ENCODE peak calls at places on chromosomes 12 and 14, in eight cellular contexts. One of them, this sample, is unnamed.

GRCh38 chr14:30440986-30441385 is 118.0 kb upstream of the G2E3 start:
- DNase-seq in astrocyte of the spinal cord: no peak
- DNase-seq in HepG2: no peak
- DNase-seq in AG10803: peak
- DNase-seq in endodermal cell: no peak
- DNase-seq in cardiac fibroblast: no peak
- DNase-seq in CD8-positive, alpha-beta T cell: no peak
- DNase-seq in ovary: no peak
- DNase-seq in this sample: no peak

GRCh38 chr12:40647651-40648050 is 44.6 kb upstream of the CNTN1 start:
- DNase-seq in CD8-positive, alpha-beta T cell: no peak
- DNase-seq in astrocyte of the spinal cord: no peak
- DNase-seq in ovary: no peak
- DNase-seq in cardiac fibroblast: no peak
- DNase-seq in AG10803: no peak
- DNase-seq in HepG2: no peak
- DNase-seq in endodermal cell: no peak
- DNase-seq in this sample: no peak

GRCh38 chr12:23055004-23055403 is 430.0 kb downstream of the ETNK1 start:
- DNase-seq in cardiac fibroblast: peak
- DNase-seq in HepG2: peak
- DNase-seq in CD8-positive, alpha-beta T cell: no peak
- DNase-seq in AG10803: peak
- DNase-seq in ovary: no peak
- DNase-seq in endodermal cell: peak
- DNase-seq in astrocyte of the spinal cord: peak
- DNase-seq in this sample: peak

GRCh38 chr12:100955139-100955538 is 160.6 kb downstream of the ANO4 start:
- DNase-seq in AG10803: peak
- DNase-seq in astrocyte of the spinal cord: peak
- DNase-seq in HepG2: peak
- DNase-seq in endodermal cell: peak
- DNase-seq in ovary: no peak
- DNase-seq in CD8-positive, alpha-beta T cell: no peak
- DNase-seq in cardiac fibroblast: peak
- DNase-seq in this sample: no peak

GRCh38 chr14:93728651-93729016 is 59.7 kb downstream of the PRIMA1 start:
- DNase-seq in cardiac fibroblast: no peak
- DNase-seq in ovary: no peak
- DNase-seq in astrocyte of the spinal cord: no peak
- DNase-seq in AG10803: no peak
- DNase-seq in CD8-positive, alpha-beta T cell: no peak
- DNase-seq in endodermal cell: no peak
- DNase-seq in HepG2: no peak
- DNase-seq in this sample: no peak

GRCh38 chr12:96225003-96225855 is 31.1 kb downstream of the ELK3 start:
- DNase-seq in CD8-positive, alpha-beta T cell: no peak
- DNase-seq in HepG2: no peak
- DNase-seq in cardiac fibroblast: peak
- DNase-seq in endodermal cell: no peak
- DNase-seq in AG10803: no peak
- DNase-seq in astrocyte of the spinal cord: peak
- DNase-seq in ovary: peak
- DNase-seq in this sample: no peak

GRCh38 chr14:77458249-77458950 is 507 bp downstream of the AHSA1 start:
- DNase-seq in ovary: no peak
- DNase-seq in CD8-positive, alpha-beta T cell: peak
- DNase-seq in cardiac fibroblast: peak
- DNase-seq in endodermal cell: peak
- DNase-seq in HepG2: peak
- DNase-seq in astrocyte of the spinal cord: peak
- DNase-seq in AG10803: no peak
- DNase-seq in this sample: peak

GRCh38 chr14:67622675-67623074 is 3.0 kb downstream of the ARG2 start:
- DNase-seq in HepG2: peak
- DNase-seq in AG10803: peak
- DNase-seq in cardiac fibroblast: peak
- DNase-seq in CD8-positive, alpha-beta T cell: no peak
- DNase-seq in ovary: no peak
- DNase-seq in astrocyte of the spinal cord: peak
- DNase-seq in endodermal cell: peak
- DNase-seq in this sample: no peak

GRCh38 chr12:41142376-41142775 is 45.7 kb upstream of the PDZRN4 start:
- DNase-seq in HepG2: no peak
- DNase-seq in cardiac fibroblast: no peak
- DNase-seq in AG10803: no peak
- DNase-seq in CD8-positive, alpha-beta T cell: no peak
- DNase-seq in endodermal cell: no peak
- DNase-seq in ovary: no peak
- DNase-seq in astrocyte of the spinal cord: no peak
- DNase-seq in this sample: no peak

GRCh38 chr12:106581543-106582263 is 1.1 kb upstream of the RFX4 start:
- DNase-seq in ovary: no peak
- DNase-seq in cardiac fibroblast: peak
- DNase-seq in astrocyte of the spinal cord: no peak
- DNase-seq in CD8-positive, alpha-beta T cell: no peak
- DNase-seq in HepG2: no peak
- DNase-seq in endodermal cell: peak
- DNase-seq in AG10803: no peak
- DNase-seq in this sample: no peak

GRCh38 chr12:21615441-21615840 is 10.8 kb upstream of the GYS2 start:
- DNase-seq in CD8-positive, alpha-beta T cell: no peak
- DNase-seq in HepG2: no peak
- DNase-seq in cardiac fibroblast: no peak
- DNase-seq in astrocyte of the spinal cord: no peak
- DNase-seq in endodermal cell: no peak
- DNase-seq in ovary: no peak
- DNase-seq in AG10803: no peak
- DNase-seq in this sample: no peak

GRCh38 chr14:28242895-28243294 is 523.7 kb upstream of the FOXG1 start:
- DNase-seq in AG10803: no peak
- DNase-seq in astrocyte of the spinal cord: no peak
- DNase-seq in CD8-positive, alpha-beta T cell: no peak
- DNase-seq in cardiac fibroblast: no peak
- DNase-seq in HepG2: no peak
- DNase-seq in ovary: no peak
- DNase-seq in endodermal cell: no peak
- DNase-seq in this sample: no peak

GRCh38 chr14:94050231-94050880 is 24.2 kb downstream of the OTUB2 start:
- DNase-seq in AG10803: no peak
- DNase-seq in endodermal cell: no peak
- DNase-seq in CD8-positive, alpha-beta T cell: no peak
- DNase-seq in HepG2: no peak
- DNase-seq in cardiac fibroblast: no peak
- DNase-seq in ovary: no peak
- DNase-seq in astrocyte of the spinal cord: no peak
- DNase-seq in this sample: no peak

GRCh38 chr12:132159555-132160003 is 15.3 kb downstream of the NOC4L start:
- DNase-seq in cardiac fibroblast: no peak
- DNase-seq in astrocyte of the spinal cord: no peak
- DNase-seq in endodermal cell: no peak
- DNase-seq in AG10803: no peak
- DNase-seq in CD8-positive, alpha-beta T cell: no peak
- DNase-seq in ovary: peak
- DNase-seq in HepG2: no peak
- DNase-seq in this sample: peak

GRCh38 chr14:32513571-32514009 is 184.5 kb downstream of the AKAP6 start:
- DNase-seq in HepG2: no peak
- DNase-seq in CD8-positive, alpha-beta T cell: no peak
- DNase-seq in ovary: no peak
- DNase-seq in astrocyte of the spinal cord: peak
- DNase-seq in endodermal cell: no peak
- DNase-seq in cardiac fibroblast: peak
- DNase-seq in AG10803: peak
- DNase-seq in this sample: no peak

GRCh38 chr12:86137936-86138335 is 118.3 kb downstream of the MGAT4C start:
- DNase-seq in AG10803: peak
- DNase-seq in CD8-positive, alpha-beta T cell: no peak
- DNase-seq in astrocyte of the spinal cord: peak
- DNase-seq in cardiac fibroblast: peak
- DNase-seq in endodermal cell: no peak
- DNase-seq in HepG2: no peak
- DNase-seq in ovary: no peak
- DNase-seq in this sample: no peak

GRCh38 chr14:58243790-58244555 is 670 bp upstream of the PSMA3 start:
- DNase-seq in ovary: no peak
- DNase-seq in AG10803: no peak
- DNase-seq in HepG2: peak
- DNase-seq in endodermal cell: no peak
- DNase-seq in cardiac fibroblast: peak
- DNase-seq in CD8-positive, alpha-beta T cell: no peak
- DNase-seq in astrocyte of the spinal cord: peak
- DNase-seq in this sample: no peak

GRCh38 chr12:67988600-67988999 is 647 bp upstream of the IFNG-AS1 start:
- DNase-seq in ovary: no peak
- DNase-seq in astrocyte of the spinal cord: no peak
- DNase-seq in endodermal cell: no peak
- DNase-seq in cardiac fibroblast: no peak
- DNase-seq in AG10803: no peak
- DNase-seq in HepG2: no peak
- DNase-seq in CD8-positive, alpha-beta T cell: no peak
- DNase-seq in this sample: no peak

GRCh38 chr12:79155703-79156102 is 291.1 kb downstream of the SYT1 start:
- DNase-seq in cardiac fibroblast: peak
- DNase-seq in astrocyte of the spinal cord: peak
- DNase-seq in HepG2: no peak
- DNase-seq in CD8-positive, alpha-beta T cell: no peak
- DNase-seq in endodermal cell: no peak
- DNase-seq in ovary: no peak
- DNase-seq in AG10803: peak
- DNase-seq in this sample: no peak

GRCh38 chr12:47892819-47893218 is 12.0 kb downstream of the VDR start:
- DNase-seq in cardiac fibroblast: peak
- DNase-seq in astrocyte of the spinal cord: no peak
- DNase-seq in HepG2: no peak
- DNase-seq in CD8-positive, alpha-beta T cell: no peak
- DNase-seq in AG10803: peak
- DNase-seq in ovary: no peak
- DNase-seq in endodermal cell: no peak
- DNase-seq in this sample: no peak

GRCh38 chr12:98646165-98646764 is 1.2 kb downstream of the APAF1 start:
- DNase-seq in HepG2: peak
- DNase-seq in AG10803: peak
- DNase-seq in astrocyte of the spinal cord: peak
- DNase-seq in CD8-positive, alpha-beta T cell: no peak
- DNase-seq in cardiac fibroblast: peak
- DNase-seq in ovary: no peak
- DNase-seq in endodermal cell: no peak
- DNase-seq in this sample: no peak

DNA sequence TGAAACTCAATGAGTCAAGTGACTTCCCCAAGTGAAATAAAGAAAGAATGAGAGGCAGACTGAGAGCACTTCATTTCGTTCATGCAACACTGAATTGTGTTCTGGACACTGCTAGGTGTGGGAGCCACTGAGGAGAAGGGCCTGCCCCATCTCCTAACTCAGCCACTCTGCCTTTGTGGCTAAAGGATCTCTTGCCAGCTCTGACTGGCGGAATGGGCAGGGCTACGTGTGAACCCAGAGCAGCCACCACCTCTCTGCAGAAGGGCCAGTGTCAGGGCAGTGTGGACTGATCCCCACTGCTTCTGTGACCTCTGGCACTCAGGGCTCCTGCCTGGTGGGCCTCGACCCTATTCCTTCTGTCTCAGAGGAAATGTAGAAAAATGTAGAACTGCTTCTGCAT is 46.5 kb upstream of the GZMB start:
- DNase-seq in ovary: no peak
- DNase-seq in endodermal cell: no peak
- DNase-seq in astrocyte of the spinal cord: no peak
- DNase-seq in cardiac fibroblast: no peak
- DNase-seq in HepG2: no peak
- DNase-seq in CD8-positive, alpha-beta T cell: no peak
- DNase-seq in AG10803: no peak
- DNase-seq in this sample: no peak
- TF ChIP-seq CTCF in ovary: no peak
- TF ChIP-seq CTCF in endodermal cell: no peak
- TF ChIP-seq CTCF in astrocyte of the spinal cord: no peak
- TF ChIP-seq CTCF in cardiac fibroblast: no peak
- TF ChIP-seq CTCF in HepG2: no peak
- TF ChIP-seq CTCF in CD8-positive, alpha-beta T cell: no peak
- TF ChIP-seq CTCF in AG10803: no peak
- TF ChIP-seq CTCF in this sample: no peak

DNA sequence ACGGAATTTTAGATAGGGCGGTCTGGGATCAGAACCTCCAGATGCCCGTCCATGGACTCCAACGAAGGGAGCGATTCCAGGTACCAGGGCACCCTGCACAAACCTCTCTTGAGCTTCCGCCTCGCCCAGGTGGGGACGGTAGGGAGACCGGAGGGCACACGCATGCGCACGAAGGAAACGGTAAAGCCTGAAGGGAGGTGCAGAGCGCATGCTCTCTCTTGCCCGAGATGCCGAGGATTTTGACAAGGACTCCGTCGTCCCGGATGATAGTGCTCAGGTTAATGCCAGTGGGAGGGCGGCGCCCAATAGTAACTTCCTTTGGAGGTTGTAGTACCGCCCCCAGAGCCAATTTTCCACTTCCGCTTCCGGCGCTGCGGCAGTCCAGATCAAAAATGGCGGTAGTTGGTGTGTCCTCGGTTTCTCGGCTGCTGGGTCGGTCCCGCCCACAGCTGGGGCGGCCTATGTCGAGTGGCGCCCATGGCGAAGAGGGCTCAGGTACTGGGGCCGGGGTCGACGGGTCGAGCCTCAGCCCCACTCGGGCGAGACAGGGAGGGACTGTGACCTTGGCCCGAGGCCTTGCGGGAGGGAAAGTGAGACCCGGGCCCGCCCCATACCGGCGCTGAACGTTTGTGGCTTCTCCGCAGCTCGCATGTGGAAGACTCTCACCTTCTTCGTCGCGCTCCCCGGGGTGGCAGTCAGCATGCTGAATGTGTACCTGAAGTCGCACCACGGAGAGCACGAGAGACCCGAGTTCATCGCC is at the start of gene COX6A1:
- DNase-seq in CD8-positive, alpha-beta T cell: peak
- DNase-seq in ovary: peak
- DNase-seq in AG10803: peak
- DNase-seq in cardiac fibroblast: peak
- DNase-seq in endodermal cell: peak
- DNase-seq in astrocyte of the spinal cord: peak
- DNase-seq in HepG2: peak
- DNase-seq in this sample: peak
- TF ChIP-seq CTCF in CD8-positive, alpha-beta T cell: no peak
- TF ChIP-seq CTCF in ovary: no peak
- TF ChIP-seq CTCF in AG10803: no peak
- TF ChIP-seq CTCF in cardiac fibroblast: no peak
- TF ChIP-seq CTCF in endodermal cell: no peak
- TF ChIP-seq CTCF in astrocyte of the spinal cord: no peak
- TF ChIP-seq CTCF in HepG2: peak
- TF ChIP-seq CTCF in this sample: no peak

GRCh38 chr14:22416193-22416592 is 172.8 kb downstream of the DAD1 start:
- DNase-seq in ovary: no peak
- DNase-seq in AG10803: no peak
- DNase-seq in HepG2: no peak
- DNase-seq in astrocyte of the spinal cord: no peak
- DNase-seq in endodermal cell: no peak
- DNase-seq in cardiac fibroblast: no peak
- DNase-seq in CD8-positive, alpha-beta T cell: no peak
- DNase-seq in this sample: no peak
- TF ChIP-seq CTCF in ovary: no peak
- TF ChIP-seq CTCF in AG10803: no peak
- TF ChIP-seq CTCF in HepG2: no peak
- TF ChIP-seq CTCF in astrocyte of the spinal cord: no peak
- TF ChIP-seq CTCF in endodermal cell: no peak
- TF ChIP-seq CTCF in cardiac fibroblast: no peak
- TF ChIP-seq CTCF in CD8-positive, alpha-beta T cell: no peak
- TF ChIP-seq CTCF in this sample: no peak

GRCh38 chr14:36105401-36105800 is 71.1 kb downstream of the PTCSC3 start:
- DNase-seq in endodermal cell: peak
- DNase-seq in astrocyte of the spinal cord: no peak
- DNase-seq in AG10803: no peak
- DNase-seq in HepG2: peak
- DNase-seq in ovary: no peak
- DNase-seq in cardiac fibroblast: no peak
- DNase-seq in CD8-positive, alpha-beta T cell: no peak
- DNase-seq in this sample: no peak
- TF ChIP-seq CTCF in endodermal cell: peak
- TF ChIP-seq CTCF in astrocyte of the spinal cord: peak
- TF ChIP-seq CTCF in AG10803: peak
- TF ChIP-seq CTCF in HepG2: peak
- TF ChIP-seq CTCF in ovary: no peak
- TF ChIP-seq CTCF in cardiac fibroblast: no peak
- TF ChIP-seq CTCF in CD8-positive, alpha-beta T cell: no peak
- TF ChIP-seq CTCF in this sample: no peak

This sample was measured in glutamatergic neuron.